ENCODE peak calls at places on chromosomes 11 and 22, in eight cellular contexts. O is dorsolateral prefrontal cortex, X is neural progenitor cell, N is ascending aorta, Z is fibroblast of villous mesenchyme, B is Peyer's patch, L is tibial artery, Q is cardiac muscle cell. K is an unnamed sample.

GRCh38 chr11:2801711-2802388 is 83.7 kb downstream of the CDKN1C start:
- DNase-seq in O (peak), X (no peak), N (peak), Z (no peak), B (peak), L (peak), Q (no peak), K (no peak)

GRCh38 chr22:45995405-45996101 is 18.6 kb upstream of the WNT7B start:
- DNase-seq in O (no peak), X (no peak), N (no peak), Z (no peak), B (no peak), L (no peak), Q (no peak), K (no peak)

GRCh38 chr11:25435197-25435596 is 896.7 kb upstream of the ANO3 start:
- DNase-seq in O (no peak), X (no peak), N (no peak), Z (no peak), B (no peak), L (no peak), Q (no peak), K (no peak)

GRCh38 chr11:782264-783174 is 5.2 kb upstream of the GATD1 start:
- DNase-seq in O (no peak), X (no peak), N (no peak), Z (no peak), B (no peak), L (no peak), Q (no peak), K (no peak)

GRCh38 chr11:75762158-75762557 is 6.4 kb upstream of the DGAT2 start:
- DNase-seq in O (no peak), X (no peak), N (no peak), Z (no peak), B (no peak), L (no peak), Q (no peak), K (no peak)

GRCh38 chr11:130088909-130089668 is 19.4 kb downstream of the APLP2 start:
- DNase-seq in O (no peak), X (peak), N (no peak), Z (no peak), B (no peak), L (no peak), Q (no peak), K (no peak)

GRCh38 chr22:36734171-36735058 is 30.9 kb upstream of the CACNG2 start:
- DNase-seq in O (no peak), X (no peak), N (no peak), Z (peak), B (no peak), L (peak), Q (peak), K (no peak)

GRCh38 chr11:2569321-2569721 is 124.5 kb downstream of the KCNQ1 start:
- DNase-seq in O (no peak), X (no peak), N (no peak), Z (peak), B (no peak), L (no peak), Q (no peak), K (no peak)

GRCh38 chr22:32204211-32204855 is 540 bp downstream of the RFPL2 start:
- DNase-seq in O (no peak), X (peak), N (no peak), Z (no peak), B (no peak), L (no peak), Q (no peak), K (no peak)

GRCh38 chr11:18135308-18135707 is 2.9 kb downstream of the MRGPRX3 start:
- DNase-seq in O (no peak), X (no peak), N (no peak), Z (no peak), B (no peak), L (no peak), Q (no peak), K (no peak)

GRCh38 chr11:133714471-133715375 is 130.6 kb downstream of the SPATA19 start:
- DNase-seq in O (no peak), X (peak), N (no peak), Z (no peak), B (no peak), L (no peak), Q (no peak), K (no peak)

DNA sequence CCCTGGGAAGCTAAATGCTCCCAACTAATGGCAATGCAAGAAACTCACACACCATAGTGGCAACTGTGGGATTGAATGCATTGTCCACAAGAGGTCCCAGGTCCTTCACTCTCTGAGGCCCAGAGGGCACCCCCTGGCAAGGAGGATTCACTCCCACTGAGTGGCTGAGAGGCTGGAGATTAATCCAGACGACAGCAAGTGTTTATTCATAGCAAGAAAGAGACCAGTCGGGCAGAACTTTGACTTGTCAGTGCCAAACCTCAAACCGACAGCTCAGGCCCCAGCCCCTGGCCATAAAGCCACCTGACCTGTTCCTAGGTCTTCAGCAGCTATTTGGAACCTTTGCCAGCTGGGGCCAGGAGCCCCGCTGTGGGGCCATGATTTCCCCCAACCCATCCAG is 54.5 kb upstream of the MPEG1 start:
- DNase-seq in O (no peak), X (no peak), N (no peak), Z (no peak), B (no peak), L (no peak), Q (no peak), K (peak)
- H3K4me3 ChIP-seq in O (no peak), X (no peak), N (no peak), Z (no peak), B (no peak), L (no peak), Q (no peak), K (no peak)

GRCh38 chr11:115627666-115628460 is 123.6 kb upstream of the CADM1 start:
- DNase-seq in O (no peak), X (peak), N (no peak), Z (no peak), B (no peak), L (no peak), Q (no peak), K (no peak)

GRCh38 chr11:115623021-115623451 is 118.8 kb upstream of the CADM1 start:
- DNase-seq in O (no peak), X (peak), N (peak), Z (peak), B (peak), L (peak), Q (peak), K (no peak)

GRCh38 chr11:115626414-115626813 is 122.2 kb upstream of the CADM1 start:
- DNase-seq in O (no peak), X (no peak), N (no peak), Z (no peak), B (no peak), L (no peak), Q (no peak), K (no peak)

GRCh38 chr11:115627071-115627470 is 122.9 kb upstream of the CADM1 start:
- DNase-seq in O (no peak), X (no peak), N (no peak), Z (no peak), B (no peak), L (no peak), Q (no peak), K (no peak)

DNA sequence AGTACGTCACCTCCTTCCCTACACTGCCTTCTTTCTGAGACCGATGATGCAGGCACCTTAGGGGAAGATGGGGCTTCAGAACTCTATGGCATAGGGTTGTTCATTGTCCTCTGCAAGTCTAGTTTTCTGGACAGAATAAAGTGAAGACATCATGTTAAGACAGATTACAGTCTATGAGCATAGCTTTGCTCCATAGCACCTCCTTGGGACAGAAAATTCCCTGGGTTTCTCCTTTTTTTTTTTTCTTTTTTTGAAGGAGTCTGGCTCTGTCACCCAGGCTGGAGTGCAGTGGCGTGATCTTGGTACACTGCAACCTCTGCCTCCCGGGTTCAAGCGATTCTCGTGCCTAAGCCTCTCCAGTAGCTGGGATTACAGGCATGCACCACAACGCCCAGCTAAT is 119.8 kb upstream of the CADM1 start:
- DNase-seq in O (no peak), X (no peak), N (no peak), Z (no peak), B (no peak), L (no peak), Q (no peak), K (no peak)
- TF ChIP-seq CTCF in O (no peak), X (peak), N (no peak), Z (no peak), B (no peak), L (no peak), Q (no peak), K (no peak)

GRCh38 chr11:124877631-124878496 is 12.6 kb downstream of the ROBO3 start:
- DNase-seq in O (no peak), X (no peak), N (no peak), Z (no peak), B (no peak), L (peak), Q (no peak), K (no peak)
- H3K4me3 ChIP-seq in O (peak), X (no peak), N (peak), Z (no peak), B (peak), L (peak), Q (no peak), K (no peak)

GRCh38 chr11:45847908-45848316 is 637 bp downstream of the CRY2 start:
- DNase-seq in O (no peak), X (peak), N (no peak), Z (peak), B (peak), L (peak), Q (peak), K (peak)

GRCh38 chr11:45846974-45847907 is at the start of gene CRY2:
- DNase-seq in O (peak), X (peak), N (peak), Z (peak), B (peak), L (peak), Q (peak), K (peak)

GRCh38 chr11:45846174-45846675 is 1.1 kb upstream of the CRY2 start:
- DNase-seq in O (no peak), X (no peak), N (no peak), Z (no peak), B (no peak), L (peak), Q (no peak), K (no peak)

GRCh38 chr11:45850446-45850845 is 3.2 kb downstream of the CRY2 start:
- DNase-seq in O (no peak), X (no peak), N (no peak), Z (peak), B (no peak), L (peak), Q (peak), K (no peak)

GRCh38 chr11:45848654-45849081 is 1.4 kb downstream of the CRY2 start:
- DNase-seq in O (no peak), X (no peak), N (no peak), Z (no peak), B (no peak), L (peak), Q (no peak), K (no peak)
- TF ChIP-seq CTCF in O (no peak), X (no peak), N (no peak), Z (no peak), B (no peak), L (no peak), Q (no peak), K (no peak)

GRCh38 chr22:37979782-37980181 is 4.6 kb downstream of the SOX10 start:
- DNase-seq in O (no peak), X (peak), N (no peak), Z (no peak), B (no peak), L (no peak), Q (no peak), K (no peak)
- H3K4me3 ChIP-seq in O (peak), X (no peak), N (no peak), Z (no peak), B (no peak), L (no peak), Q (no peak), K (no peak)

GRCh38 chr11:70510571-70510970 is 112.2 kb downstream of the CTTN start:
- DNase-seq in O (no peak), X (no peak), N (no peak), Z (no peak), B (no peak), L (no peak), Q (no peak), K (no peak)

GRCh38 chr11:70509476-70509875 is 111.1 kb downstream of the CTTN start:
- DNase-seq in O (no peak), X (peak), N (no peak), Z (no peak), B (no peak), L (no peak), Q (no peak), K (no peak)

GRCh38 chr11:70512716-70513115 is 114.4 kb downstream of the CTTN start:
- DNase-seq in O (no peak), X (no peak), N (no peak), Z (no peak), B (no peak), L (no peak), Q (no peak), K (no peak)

GRCh38 chr11:70510106-70510505 is 111.8 kb downstream of the CTTN start:
- DNase-seq in O (no peak), X (no peak), N (no peak), Z (no peak), B (no peak), L (no peak), Q (no peak), K (no peak)

DNA sequence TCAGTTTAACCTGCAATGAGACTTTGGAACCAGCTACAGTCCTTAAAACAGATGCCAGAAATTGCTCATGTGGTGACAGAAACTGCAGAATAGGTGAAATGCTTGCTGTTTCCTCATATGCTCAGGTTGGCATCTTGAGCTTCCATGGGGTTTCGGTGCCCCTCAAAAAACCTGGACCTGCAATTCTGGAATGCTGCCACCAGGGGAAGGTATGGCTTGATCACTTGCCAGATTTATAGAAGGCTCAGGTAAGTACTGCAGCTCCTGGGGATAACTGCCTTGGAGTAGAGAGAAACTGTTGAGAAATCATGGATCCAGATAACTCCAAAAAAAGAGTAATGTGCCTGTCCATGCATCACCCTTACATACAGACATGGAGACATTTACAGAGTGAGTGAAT is 113.0 kb downstream of the CTTN start:
- DNase-seq in O (no peak), X (no peak), N (no peak), Z (no peak), B (no peak), L (no peak), Q (no peak), K (no peak)
- TF ChIP-seq CTCF in O (no peak), X (peak), N (no peak), Z (no peak), B (no peak), L (no peak), Q (no peak), K (no peak)

DNA sequence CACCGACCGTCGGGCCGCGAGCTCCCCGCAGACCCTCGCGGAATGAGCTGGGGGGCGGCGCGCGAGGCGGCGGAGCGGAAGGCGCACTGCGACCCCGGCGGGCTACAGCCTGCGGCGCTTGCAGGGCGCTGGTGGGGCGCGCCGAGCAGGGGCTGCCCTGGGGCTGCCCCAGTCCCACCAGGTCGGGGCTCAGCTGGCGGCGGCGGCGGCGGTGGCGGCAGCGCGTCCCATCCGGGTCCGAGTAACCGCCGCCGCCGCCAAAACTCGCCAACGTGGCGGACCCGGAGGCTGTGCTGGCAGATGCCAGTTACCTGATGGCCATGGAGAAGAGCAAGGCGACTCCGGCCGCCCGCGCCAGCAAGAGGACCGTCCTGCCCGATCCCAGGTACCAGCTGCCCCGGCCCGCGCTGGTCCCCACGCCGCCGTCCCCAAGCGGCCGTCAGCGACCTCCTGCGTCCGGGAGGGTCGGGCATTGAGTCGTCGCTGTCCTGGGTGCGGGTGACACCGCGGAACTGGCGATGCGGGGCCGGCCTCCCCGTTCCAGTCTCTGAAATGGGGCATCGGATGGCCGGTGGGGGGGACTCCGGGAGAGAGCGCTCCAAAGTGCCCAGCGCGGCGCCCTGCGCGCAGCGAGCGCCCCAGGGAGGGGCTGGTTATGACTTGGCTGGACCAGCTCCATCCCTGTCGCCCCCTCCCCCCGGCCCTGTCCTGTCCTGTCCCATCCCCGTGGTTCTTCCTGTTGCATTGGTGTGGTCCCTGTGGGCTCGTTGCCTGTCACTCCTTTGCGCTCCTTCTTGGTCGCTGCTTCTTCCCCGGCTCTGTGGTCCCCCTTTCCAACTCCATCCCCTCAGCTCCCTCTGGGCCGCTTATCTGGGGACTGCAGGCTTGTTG is 63.5 kb downstream of the CRYBB2 start:
- DNase-seq in O (no peak), X (peak), N (no peak), Z (no peak), B (no peak), L (no peak), Q (no peak), K (peak)
- H3K4me3 ChIP-seq in O (no peak), X (peak), N (peak), Z (no peak), B (no peak), L (no peak), Q (peak), K (no peak)

GRCh38 chr22:39543095-39543494 is 10.5 kb upstream of the RPS19BP1 start:
- DNase-seq in O (no peak), X (peak), N (no peak), Z (peak), B (peak), L (no peak), Q (peak), K (no peak)
- TF ChIP-seq CTCF in O (peak), X (peak), N (no peak), Z (peak), B (peak), L (no peak), Q (peak), K (peak)

GRCh38 chr11:8684600-8685290 is 2.2 kb downstream of the RPL27A start:
- DNase-seq in O (no peak), X (no peak), N (no peak), Z (no peak), B (no peak), L (no peak), Q (no peak), K (no peak)
- H3K4me3 ChIP-seq in O (no peak), X (peak), N (no peak), Z (peak), B (peak), L (no peak), Q (no peak), K (peak)

DNA sequence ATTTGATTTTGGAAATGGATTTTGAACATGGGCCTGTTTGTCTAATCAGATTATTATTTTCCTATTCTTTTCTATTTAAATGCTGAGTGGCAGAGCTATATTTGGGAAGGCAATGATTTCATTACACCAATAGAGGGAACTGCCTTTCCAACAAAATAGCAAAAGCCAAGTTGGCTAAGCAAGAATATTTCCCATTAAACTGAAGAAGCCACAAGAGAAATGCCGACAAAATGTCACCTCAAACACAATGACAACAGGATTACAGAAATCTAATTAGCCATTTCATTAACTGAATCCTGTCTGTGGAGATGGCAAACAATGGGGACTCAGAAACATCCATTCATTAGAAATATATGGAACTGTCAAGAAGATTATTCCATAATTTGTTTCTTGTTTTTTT is 1593.1 kb upstream of the RAG2 start:
- DNase-seq in O (no peak), X (no peak), N (no peak), Z (no peak), B (no peak), L (no peak), Q (no peak), K (no peak)
- TF ChIP-seq CTCF in O (no peak), X (no peak), N (no peak), Z (no peak), B (no peak), L (no peak), Q (no peak), K (no peak)

K was measured in GM06990.